ENCODE peak calls at places on chromosomes 1 and 21, in six cellular contexts. One of them, this sample, is unnamed.

GRCh38 chr21:22516230-22516629 is 1518.0 kb downstream of the NCAM2 start:
- DNase-seq in H9: no peak
- DNase-seq in lung: no peak
- DNase-seq in stimulated activated CD4-positive, alpha-beta T cell treated with anti-CD3 and anti-CD28 coated beads, TNF-alpha, amount 100 ng/mL, for 48 hours: no peak
- DNase-seq in Right ventricle myocardium inferior: no peak
- DNase-seq in mucosa of descending colon: no peak
- DNase-seq in this sample: no peak

GRCh38 chr1:40300651-40301050 is 16.4 kb downstream of the COL9A2 start:
- DNase-seq in lung: no peak
- DNase-seq in mucosa of descending colon: no peak
- DNase-seq in Right ventricle myocardium inferior: no peak
- DNase-seq in stimulated activated CD4-positive, alpha-beta T cell treated with anti-CD3 and anti-CD28 coated beads, TNF-alpha, amount 100 ng/mL, for 48 hours: no peak
- DNase-seq in H9: no peak
- DNase-seq in this sample: no peak

GRCh38 chr1:27513958-27514357 is 24.0 kb upstream of the WASF2 start:
- DNase-seq in lung: no peak
- DNase-seq in stimulated activated CD4-positive, alpha-beta T cell treated with anti-CD3 and anti-CD28 coated beads, TNF-alpha, amount 100 ng/mL, for 48 hours: no peak
- DNase-seq in Right ventricle myocardium inferior: peak
- DNase-seq in mucosa of descending colon: no peak
- DNase-seq in H9: no peak
- DNase-seq in this sample: no peak

GRCh38 chr1:177451191-177451590 is 280.4 kb downstream of the BRINP2 start:
- DNase-seq in stimulated activated CD4-positive, alpha-beta T cell treated with anti-CD3 and anti-CD28 coated beads, TNF-alpha, amount 100 ng/mL, for 48 hours: no peak
- DNase-seq in mucosa of descending colon: peak
- DNase-seq in Right ventricle myocardium inferior: no peak
- DNase-seq in lung: no peak
- DNase-seq in H9: no peak
- DNase-seq in this sample: no peak

GRCh38 chr21:34819357-34819999 is 150.7 kb downstream of the CLIC6 start:
- DNase-seq in stimulated activated CD4-positive, alpha-beta T cell treated with anti-CD3 and anti-CD28 coated beads, TNF-alpha, amount 100 ng/mL, for 48 hours: no peak
- DNase-seq in mucosa of descending colon: no peak
- DNase-seq in Right ventricle myocardium inferior: no peak
- DNase-seq in H9: no peak
- DNase-seq in lung: no peak
- DNase-seq in this sample: no peak

GRCh38 chr1:97489834-97490233 is 431.0 kb downstream of the DPYD start:
- DNase-seq in stimulated activated CD4-positive, alpha-beta T cell treated with anti-CD3 and anti-CD28 coated beads, TNF-alpha, amount 100 ng/mL, for 48 hours: no peak
- DNase-seq in lung: no peak
- DNase-seq in H9: no peak
- DNase-seq in mucosa of descending colon: no peak
- DNase-seq in Right ventricle myocardium inferior: no peak
- DNase-seq in this sample: peak

GRCh38 chr1:69246721-69247120 is 321.0 kb upstream of the LRRC7 start:
- DNase-seq in lung: no peak
- DNase-seq in stimulated activated CD4-positive, alpha-beta T cell treated with anti-CD3 and anti-CD28 coated beads, TNF-alpha, amount 100 ng/mL, for 48 hours: no peak
- DNase-seq in mucosa of descending colon: no peak
- DNase-seq in H9: no peak
- DNase-seq in Right ventricle myocardium inferior: no peak
- DNase-seq in this sample: no peak

GRCh38 chr1:219189942-219190341 is 16.3 kb downstream of the LYPLAL1 start:
- DNase-seq in H9: no peak
- DNase-seq in Right ventricle myocardium inferior: no peak
- DNase-seq in mucosa of descending colon: no peak
- DNase-seq in lung: no peak
- DNase-seq in stimulated activated CD4-positive, alpha-beta T cell treated with anti-CD3 and anti-CD28 coated beads, TNF-alpha, amount 100 ng/mL, for 48 hours: no peak
- DNase-seq in this sample: no peak

GRCh38 chr1:230264342-230264741 is 161.8 kb downstream of the PGBD5 start:
- DNase-seq in stimulated activated CD4-positive, alpha-beta T cell treated with anti-CD3 and anti-CD28 coated beads, TNF-alpha, amount 100 ng/mL, for 48 hours: no peak
- DNase-seq in H9: no peak
- DNase-seq in mucosa of descending colon: no peak
- DNase-seq in Right ventricle myocardium inferior: no peak
- DNase-seq in lung: no peak
- DNase-seq in this sample: no peak

GRCh38 chr1:199292873-199293272 is 654.0 kb downstream of the PTPRC start:
- DNase-seq in lung: no peak
- DNase-seq in mucosa of descending colon: no peak
- DNase-seq in stimulated activated CD4-positive, alpha-beta T cell treated with anti-CD3 and anti-CD28 coated beads, TNF-alpha, amount 100 ng/mL, for 48 hours: no peak
- DNase-seq in H9: no peak
- DNase-seq in Right ventricle myocardium inferior: no peak
- DNase-seq in this sample: no peak

GRCh38 chr1:18234790-18235242 is 127.2 kb downstream of the IGSF21 start:
- DNase-seq in mucosa of descending colon: no peak
- DNase-seq in lung: no peak
- DNase-seq in H9: peak
- DNase-seq in Right ventricle myocardium inferior: no peak
- DNase-seq in stimulated activated CD4-positive, alpha-beta T cell treated with anti-CD3 and anti-CD28 coated beads, TNF-alpha, amount 100 ng/mL, for 48 hours: no peak
- DNase-seq in this sample: peak

GRCh38 chr1:1144122-1144842 is 28.4 kb upstream of the C1orf159 start:
- DNase-seq in stimulated activated CD4-positive, alpha-beta T cell treated with anti-CD3 and anti-CD28 coated beads, TNF-alpha, amount 100 ng/mL, for 48 hours: peak
- DNase-seq in Right ventricle myocardium inferior: no peak
- DNase-seq in H9: peak
- DNase-seq in lung: peak
- DNase-seq in mucosa of descending colon: peak
- DNase-seq in this sample: no peak

GRCh38 chr1:91123773-91124172 is 101.9 kb upstream of the ZNF644 start:
- DNase-seq in lung: no peak
- DNase-seq in mucosa of descending colon: no peak
- DNase-seq in Right ventricle myocardium inferior: no peak
- DNase-seq in stimulated activated CD4-positive, alpha-beta T cell treated with anti-CD3 and anti-CD28 coated beads, TNF-alpha, amount 100 ng/mL, for 48 hours: no peak
- DNase-seq in H9: no peak
- DNase-seq in this sample: no peak

GRCh38 chr1:109252893-109253802 is 3.8 kb downstream of the CELSR2 start:
- DNase-seq in H9: no peak
- DNase-seq in stimulated activated CD4-positive, alpha-beta T cell treated with anti-CD3 and anti-CD28 coated beads, TNF-alpha, amount 100 ng/mL, for 48 hours: no peak
- DNase-seq in Right ventricle myocardium inferior: peak
- DNase-seq in mucosa of descending colon: peak
- DNase-seq in lung: no peak
- DNase-seq in this sample: no peak

GRCh38 chr1:114093624-114094302 is 59.9 kb downstream of the SYT6 start:
- DNase-seq in H9: no peak
- DNase-seq in lung: no peak
- DNase-seq in stimulated activated CD4-positive, alpha-beta T cell treated with anti-CD3 and anti-CD28 coated beads, TNF-alpha, amount 100 ng/mL, for 48 hours: no peak
- DNase-seq in mucosa of descending colon: no peak
- DNase-seq in Right ventricle myocardium inferior: no peak
- DNase-seq in this sample: no peak

GRCh38 chr1:167871331-167871730 is 42.6 kb downstream of the ADCY10 start:
- DNase-seq in stimulated activated CD4-positive, alpha-beta T cell treated with anti-CD3 and anti-CD28 coated beads, TNF-alpha, amount 100 ng/mL, for 48 hours: no peak
- DNase-seq in H9: no peak
- DNase-seq in lung: no peak
- DNase-seq in Right ventricle myocardium inferior: no peak
- DNase-seq in mucosa of descending colon: no peak
- DNase-seq in this sample: peak